ENCODE peak calls at places on chromosomes 11 and 22, in four cellular contexts. L is choroid plexus epithelial cell, Y is brain microvascular endothelial cell, H is mucosa of gallbladder. W is an unnamed sample.

GRCh38 chr11:66462911-66463310 is 3.8 kb upstream of the PELI3 start:
- DNase-seq in L (no peak), Y (no peak), H (no peak), W (no peak)

GRCh38 chr11:99687320-99687719 is 666.6 kb downstream of the CNTN5 start:
- DNase-seq in L (peak), Y (no peak), H (no peak), W (no peak)

GRCh38 chr11:120210651-120211521 is at the start of gene OAF:
- DNase-seq in L (peak), Y (peak), H (peak), W (peak)

GRCh38 chr11:2097356-2097997 is 41.7 kb downstream of the IGF2 start:
- DNase-seq in L (peak), Y (peak), H (peak), W (peak)

GRCh38 chr11:109196016-109196415 is 226.0 kb upstream of the C11orf87 start:
- DNase-seq in L (peak), Y (peak), H (no peak), W (peak)

GRCh38 chr11:27722945-27723344 is 22.7 kb upstream of the BDNF start:
- DNase-seq in L (peak), Y (peak), H (no peak), W (peak)

GRCh38 chr11:44946268-44946667 is 4.4 kb downstream of the TP53I11 start:
- DNase-seq in L (no peak), Y (no peak), H (peak), W (no peak)

GRCh38 chr11:69008774-69009440 is 4.1 kb downstream of the MRGPRF start:
- DNase-seq in L (peak), Y (peak), H (peak), W (peak)

GRCh38 chr22:45212306-45212709 is 28.4 kb downstream of the KIAA0930 start:
- DNase-seq in L (peak), Y (peak), H (peak), W (peak)

GRCh38 chr11:32435152-32435480 is 223 bp downstream of the WT1 start:
- DNase-seq in L (no peak), Y (no peak), H (no peak), W (no peak)

GRCh38 chr11:58913685-58914084 is 25.6 kb upstream of the GLYATL1 start:
- DNase-seq in L (no peak), Y (no peak), H (no peak), W (no peak)

GRCh38 chr11:8315463-8315862 is 51.8 kb upstream of the LMO1 start:
- DNase-seq in L (no peak), Y (no peak), H (no peak), W (no peak)

GRCh38 chr22:36658900-36659299 is 44.7 kb downstream of the CACNG2 start:
- DNase-seq in L (no peak), Y (no peak), H (peak), W (peak)

GRCh38 chr22:49678137-49678841 is 149.4 kb downstream of the BRD1 start:
- DNase-seq in L (no peak), Y (no peak), H (no peak), W (no peak)

GRCh38 chr11:102849319-102849718 is 5.9 kb upstream of the MMP3 start:
- DNase-seq in L (peak), Y (no peak), H (no peak), W (peak)

GRCh38 chr11:45896392-45897068 is 10.5 kb downstream of the FREY1 start:
- DNase-seq in L (no peak), Y (no peak), H (no peak), W (no peak)

GRCh38 chr22:36734171-36735058 is 30.9 kb upstream of the CACNG2 start:
- DNase-seq in L (peak), Y (peak), H (no peak), W (peak)

GRCh38 chr11:10375280-10376048 is 70.6 kb downstream of the ADM start:
- DNase-seq in L (peak), Y (peak), H (no peak), W (peak)

GRCh38 chr11:34749666-34750659 is 129.1 kb downstream of the EHF start:
- DNase-seq in L (peak), Y (peak), H (peak), W (peak)

GRCh38 chr11:2759228-2760195 is 59.7 kb upstream of the KCNQ1OT1 start:
- DNase-seq in L (no peak), Y (no peak), H (no peak), W (no peak)

GRCh38 chr11:119419834-119420492 is 3.0 kb downstream of the THY1 start:
- DNase-seq in L (no peak), Y (no peak), H (no peak), W (no peak)

GRCh38 chr11:125072210-125072960 is 9.3 kb downstream of the SLC37A2 start:
- DNase-seq in L (no peak), Y (no peak), H (peak), W (no peak)